ENCODE peak calls at places on chromosomes 3 and 15, in six cellular contexts. A, P, W, T, H and C are unnamed samples. For H3K9me3 and H3K4me1, the result is how much of the 10 kb centered on the place peaks cover.

GRCh38 chr15:68674975-68675374 is 96.2 kb downstream of the CORO2B start:
- DNase-seq in A (no peak), P (no peak), W (peak), T (no peak), H (no peak), C (no peak)

GRCh38 chr15:82952156-82953081 is at the start of gene HOMER2:
- DNase-seq in A (peak), P (peak), W (peak), T (peak), H (peak), C (no peak)

GRCh38 chr3:52831500-52832301 is 1.2 kb upstream of the ITIH4 start:
- DNase-seq in A (no peak), P (peak), W (peak), T (peak), H (peak), C (peak)

GRCh38 chr3:160401301-160402095 is 2.0 kb downstream of the SMC4 start:
- DNase-seq in A (no peak), P (no peak), W (peak), T (peak), H (no peak), C (no peak)

GRCh38 chr3:57281710-57282109 is 10.8 kb downstream of the ASB14 start:
- DNase-seq in A (no peak), P (no peak), W (peak), T (peak), H (no peak), C (no peak)

GRCh38 chr3:110654820-110655522 is 416.6 kb upstream of the NECTIN3 start:
- DNase-seq in A (no peak), P (no peak), W (no peak), T (no peak), H (no peak), C (no peak)

GRCh38 chr3:156150434-156151066 is 30.2 kb downstream of the KCNAB1 start:
- DNase-seq in A (peak), P (no peak), W (peak), T (peak), H (peak), C (peak)

GRCh38 chr15:75362642-75363249 is 5.7 kb downstream of the MAN2C1 start:
- DNase-seq in A (no peak), P (no peak), W (no peak), T (no peak), H (no peak), C (peak)

GRCh38 chr15:62653122-62653521 is 389.4 kb upstream of the TPM1 start:
- DNase-seq in A (no peak), P (no peak), W (no peak), T (no peak), H (no peak), C (no peak)

GRCh38 chr3:185316740-185317407 is 46.1 kb upstream of the MAP3K13 start:
- DNase-seq in A (no peak), P (no peak), W (peak), T (peak), H (no peak), C (no peak)

GRCh38 chr3:104628185-104628789 is 738.4 kb upstream of the ALCAM start:
- DNase-seq in A (no peak), P (no peak), W (peak), T (peak), H (no peak), C (no peak)

GRCh38 chr3:157836022-157836421 is 270.2 kb downstream of the SHOX2 start:
- DNase-seq in A (no peak), P (no peak), W (peak), T (no peak), H (no peak), C (no peak)

GRCh38 chr3:193174137-193174536 is 66.9 kb upstream of the PLAAT1 start:
- DNase-seq in A (no peak), P (no peak), W (peak), T (no peak), H (no peak), C (no peak)

GRCh38 chr3:32226875-32227500 is 11.5 kb upstream of the CMTM8 start:
- DNase-seq in A (no peak), P (no peak), W (peak), T (peak), H (no peak), C (no peak)

GRCh38 chr15:101266034-101266433 is 11.3 kb downstream of the SELENOS start:
- DNase-seq in A (no peak), P (no peak), W (peak), T (peak), H (no peak), C (no peak)

GRCh38 chr3:187286467-187287059 is 5.0 kb downstream of the MASP1 start:
- DNase-seq in A (no peak), P (no peak), W (peak), T (peak), H (no peak), C (no peak)

GRCh38 chr3:41307065-41307464 is 107.8 kb downstream of the CTNNB1 start:
- DNase-seq in A (no peak), P (no peak), W (no peak), T (no peak), H (no peak), C (no peak)
- H3K9me3 ChIP-seq in A (under half), P (under half), W (under half), T (under half), H (under half), C (under half)

GRCh38 chr3:14698601-14699244 is 23.8 kb downstream of the C3orf20 start:
- DNase-seq in A (no peak), P (no peak), W (no peak), T (no peak), H (no peak), C (no peak)
- TF ChIP-seq CTCF in A (no peak), P (no peak), W (no peak), T (no peak), H (no peak), C (no peak)

GRCh38 chr15:77540346-77541060 is 92.2 kb downstream of the LINGO1 start:
- DNase-seq in A (no peak), P (peak), W (no peak), T (no peak), H (no peak), C (no peak)
- H3K4me1 ChIP-seq in A (under half), P (under half), W (under half), T (under half), H (under half), C (under half)

GRCh38 chr15:22240403-22240802 is 160.1 kb downstream of the OR4M2 start:
- DNase-seq in A (no peak), P (no peak), W (no peak), T (no peak), H (no peak), C (no peak)
- H3K9me3 ChIP-seq in A (half or more), P (under half), W (under half), T (under half), H (under half), C (under half)

GRCh38 chr3:170977911-170978310 is 48.6 kb downstream of the SLC2A2 start:
- DNase-seq in A (no peak), P (no peak), W (peak), T (no peak), H (no peak), C (no peak)

GRCh38 chr3:170982733-170983132 is 43.8 kb downstream of the SLC2A2 start:
- DNase-seq in A (no peak), P (no peak), W (no peak), T (no peak), H (no peak), C (no peak)

GRCh38 chr3:170976190-170976519 is 50.4 kb downstream of the SLC2A2 start:
- DNase-seq in A (no peak), P (no peak), W (no peak), T (no peak), H (no peak), C (no peak)

GRCh38 chr3:170978335-170978745 is 48.2 kb downstream of the SLC2A2 start:
- DNase-seq in A (no peak), P (no peak), W (no peak), T (no peak), H (no peak), C (peak)

GRCh38 chr3:170980399-170980798 is 46.1 kb downstream of the SLC2A2 start:
- DNase-seq in A (no peak), P (no peak), W (no peak), T (no peak), H (no peak), C (no peak)
- TF ChIP-seq CTCF in A (no peak), P (no peak), W (no peak), T (no peak), H (no peak), C (no peak)